ENCODE peak calls at places on chromosome 20, in nine cellular contexts. One of them, this sample, is unnamed.

GRCh38 chr20:45781391-45781931 is 10.2 kb downstream of the WFDC3 start:
- DNase-seq in H9: no peak
- DNase-seq in K562: no peak
- DNase-seq in pancreas: peak; percentile 42
- DNase-seq in IMR-90: peak; percentile 95
- DNase-seq in uterus: no peak
- DNase-seq in A549: no peak
- DNase-seq in left ventricle myocardium inferior: no peak
- DNase-seq in HCT116: peak; percentile 92
- DNase-seq in this sample: no peak

GRCh38 chr20:58182521-58183140 is 45.8 kb downstream of the ANKRD60 start:
- DNase-seq in pancreas: no peak
- DNase-seq in uterus: no peak
- DNase-seq in IMR-90: no peak
- DNase-seq in H9: no peak
- DNase-seq in K562: no peak
- DNase-seq in A549: no peak
- DNase-seq in left ventricle myocardium inferior: no peak
- DNase-seq in HCT116: no peak
- DNase-seq in this sample: no peak

GRCh38 chr20:48189177-48189576 is 403.9 kb upstream of the SULF2 start:
- DNase-seq in H9: peak; percentile 49
- DNase-seq in IMR-90: no peak
- DNase-seq in uterus: no peak
- DNase-seq in A549: peak; percentile 28
- DNase-seq in left ventricle myocardium inferior: no peak
- DNase-seq in HCT116: peak; percentile 12
- DNase-seq in K562: no peak
- DNase-seq in pancreas: no peak
- DNase-seq in this sample: peak; percentile 34

GRCh38 chr20:33897313-33897912 is 86.3 kb downstream of the CHMP4B start:
- DNase-seq in HCT116: peak; percentile 26
- DNase-seq in IMR-90: no peak
- DNase-seq in uterus: no peak
- DNase-seq in K562: peak; percentile 17
- DNase-seq in left ventricle myocardium inferior: no peak
- DNase-seq in pancreas: no peak
- DNase-seq in A549: no peak
- DNase-seq in H9: no peak
- DNase-seq in this sample: no peak

GRCh38 chr20:41110930-41111577 is 26.3 kb upstream of the PLCG1 start:
- DNase-seq in HCT116: no peak
- DNase-seq in H9: no peak
- DNase-seq in left ventricle myocardium inferior: no peak
- DNase-seq in pancreas: no peak
- DNase-seq in A549: no peak
- DNase-seq in K562: no peak
- DNase-seq in uterus: no peak
- DNase-seq in IMR-90: no peak
- DNase-seq in this sample: no peak

GRCh38 chr20:9981834-9982233 is 53.0 kb upstream of the ANKEF1 start:
- DNase-seq in pancreas: no peak
- DNase-seq in IMR-90: no peak
- DNase-seq in left ventricle myocardium inferior: no peak
- DNase-seq in uterus: no peak
- DNase-seq in K562: no peak
- DNase-seq in HCT116: no peak
- DNase-seq in H9: no peak
- DNase-seq in A549: no peak
- DNase-seq in this sample: no peak

GRCh38 chr20:2643708-2644107 is 8.7 kb upstream of the NOP56 start:
- DNase-seq in K562: no peak
- DNase-seq in pancreas: no peak
- DNase-seq in H9: no peak
- DNase-seq in A549: no peak
- DNase-seq in left ventricle myocardium inferior: no peak
- DNase-seq in IMR-90: no peak
- DNase-seq in HCT116: no peak
- DNase-seq in uterus: no peak
- DNase-seq in this sample: no peak

GRCh38 chr20:62523473-62524203 is 47.8 kb upstream of the GATA5 start:
- DNase-seq in IMR-90: no peak
- DNase-seq in pancreas: no peak
- DNase-seq in K562: peak; percentile 99
- DNase-seq in left ventricle myocardium inferior: no peak
- DNase-seq in A549: no peak
- DNase-seq in uterus: no peak
- DNase-seq in HCT116: peak; percentile 49
- DNase-seq in H9: peak; percentile 80
- DNase-seq in this sample: no peak

GRCh38 chr20:34743039-34743438 is 38.9 kb downstream of the TP53INP2 start:
- DNase-seq in left ventricle myocardium inferior: no peak
- DNase-seq in HCT116: no peak
- DNase-seq in IMR-90: no peak
- DNase-seq in A549: no peak
- DNase-seq in pancreas: no peak
- DNase-seq in K562: no peak
- DNase-seq in uterus: no peak
- DNase-seq in H9: no peak
- DNase-seq in this sample: no peak

GRCh38 chr20:641516-641913 is 11.5 kb downstream of the SRXN1 start:
- DNase-seq in pancreas: no peak
- DNase-seq in H9: peak; percentile 77
- DNase-seq in IMR-90: no peak
- DNase-seq in K562: peak; percentile 71
- DNase-seq in uterus: no peak
- DNase-seq in left ventricle myocardium inferior: no peak
- DNase-seq in A549: peak; percentile 86
- DNase-seq in HCT116: no peak
- DNase-seq in this sample: no peak

GRCh38 chr20:16975682-16976081 is 227.5 kb downstream of the OTOR start:
- DNase-seq in K562: no peak
- DNase-seq in uterus: no peak
- DNase-seq in HCT116: no peak
- DNase-seq in left ventricle myocardium inferior: no peak
- DNase-seq in H9: no peak
- DNase-seq in pancreas: no peak
- DNase-seq in IMR-90: no peak
- DNase-seq in A549: no peak
- DNase-seq in this sample: no peak

GRCh38 chr20:11807070-11807741 is 110.5 kb upstream of the BTBD3 start:
- DNase-seq in H9: no peak
- DNase-seq in uterus: no peak
- DNase-seq in IMR-90: peak; percentile 93
- DNase-seq in left ventricle myocardium inferior: no peak
- DNase-seq in A549: no peak
- DNase-seq in pancreas: no peak
- DNase-seq in HCT116: no peak
- DNase-seq in K562: no peak
- DNase-seq in this sample: no peak

GRCh38 chr20:57964011-57964862 is 254.4 kb upstream of the PMEPA1 start:
- DNase-seq in HCT116: no peak
- DNase-seq in pancreas: no peak
- DNase-seq in K562: no peak
- DNase-seq in IMR-90: no peak
- DNase-seq in A549: no peak
- DNase-seq in uterus: no peak
- DNase-seq in H9: no peak
- DNase-seq in left ventricle myocardium inferior: peak; percentile 38
- DNase-seq in this sample: no peak

GRCh38 chr20:31494131-31494530 is 19.0 kb downstream of the REM1 start:
- DNase-seq in uterus: peak; percentile 57
- DNase-seq in IMR-90: peak; percentile 41
- DNase-seq in A549: peak; percentile 43
- DNase-seq in left ventricle myocardium inferior: no peak
- DNase-seq in K562: peak; percentile 72
- DNase-seq in pancreas: no peak
- DNase-seq in H9: peak; percentile 73
- DNase-seq in HCT116: peak; percentile 77
- DNase-seq in this sample: no peak

GRCh38 chr20:542777-543368 is 717 bp downstream of the CSNK2A1 start:
- DNase-seq in pancreas: no peak
- DNase-seq in IMR-90: no peak
- DNase-seq in uterus: no peak
- DNase-seq in A549: peak; percentile 63
- DNase-seq in left ventricle myocardium inferior: no peak
- DNase-seq in K562: no peak
- DNase-seq in HCT116: no peak
- DNase-seq in H9: no peak
- DNase-seq in this sample: no peak

DNA sequence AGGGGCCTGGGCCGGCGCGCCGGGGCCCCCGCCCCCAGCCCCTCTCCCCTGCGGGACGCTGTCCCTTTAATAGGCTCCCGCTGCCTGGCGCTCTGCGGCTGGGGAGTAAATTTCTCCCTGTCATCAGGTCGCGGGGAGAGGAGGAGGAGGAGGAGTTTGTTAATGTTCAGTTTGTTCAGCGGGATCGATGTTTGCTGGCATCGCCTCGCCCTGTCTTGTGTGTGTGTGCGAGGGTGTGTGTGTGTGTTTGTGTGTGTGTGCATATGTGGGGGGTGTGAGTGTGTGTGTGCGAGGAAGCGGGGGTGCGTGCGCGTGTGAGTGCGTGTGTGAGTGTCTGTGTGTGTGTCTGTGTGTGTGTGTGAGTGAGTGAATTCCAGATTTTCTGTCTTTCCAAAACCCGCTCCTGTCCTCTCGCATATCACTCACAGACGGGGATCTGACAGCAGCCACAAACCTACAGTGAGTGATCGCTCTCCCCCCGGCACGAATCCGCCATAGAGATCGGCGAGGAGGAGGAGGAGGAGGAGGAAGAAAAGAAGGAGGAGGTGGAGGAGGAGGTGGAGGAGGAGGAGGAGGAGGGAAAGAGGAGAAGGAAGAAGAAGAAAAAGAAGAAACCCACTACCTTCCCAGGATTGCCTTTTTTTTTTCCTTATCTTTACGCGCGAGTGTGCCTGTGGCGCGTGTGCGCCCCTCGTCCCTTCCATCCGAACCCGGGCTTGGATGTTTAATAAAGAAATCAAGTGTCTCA is at the start of gene TSHZ2:
- DNase-seq in HCT116: no peak
- DNase-seq in H9: peak; percentile 52
- DNase-seq in uterus: peak; percentile 50
- DNase-seq in A549: no peak
- DNase-seq in IMR-90: peak; percentile 1
- DNase-seq in K562: no peak
- DNase-seq in pancreas: peak; percentile 56
- DNase-seq in left ventricle myocardium inferior: peak; percentile 26
- DNase-seq in this sample: peak; percentile 16
- H3K9me3 ChIP-seq in HCT116: peaks cover 6% of the 10 kb centered on the region
- H3K9me3 ChIP-seq in H9: no peaks in the 10 kb centered on the region
- H3K9me3 ChIP-seq in uterus: no peaks in the 10 kb centered on the region
- H3K9me3 ChIP-seq in A549: no peaks in the 10 kb centered on the region
- H3K9me3 ChIP-seq in IMR-90: no peaks in the 10 kb centered on the region
- H3K9me3 ChIP-seq in K562: no peaks in the 10 kb centered on the region
- H3K9me3 ChIP-seq in pancreas: no peaks in the 10 kb centered on the region
- H3K9me3 ChIP-seq in left ventricle myocardium inferior: no peaks in the 10 kb centered on the region
- H3K9me3 ChIP-seq in this sample: no peaks in the 10 kb centered on the region

GRCh38 chr20:59746155-59746554 is 141.8 kb downstream of the PHACTR3 start:
- DNase-seq in IMR-90: no peak
- DNase-seq in HCT116: no peak
- DNase-seq in H9: no peak
- DNase-seq in A549: no peak
- DNase-seq in left ventricle myocardium inferior: no peak
- DNase-seq in pancreas: no peak
- DNase-seq in uterus: no peak
- DNase-seq in K562: no peak
- DNase-seq in this sample: no peak
- H3K9me3 ChIP-seq in IMR-90: peaks cover 27% of the 10 kb centered on the region
- H3K9me3 ChIP-seq in HCT116: no peaks in the 10 kb centered on the region
- H3K9me3 ChIP-seq in H9: no peaks in the 10 kb centered on the region
- H3K9me3 ChIP-seq in A549: no peaks in the 10 kb centered on the region
- H3K9me3 ChIP-seq in left ventricle myocardium inferior: no peaks in the 10 kb centered on the region
- H3K9me3 ChIP-seq in pancreas: no peaks in the 10 kb centered on the region
- H3K9me3 ChIP-seq in uterus: no peaks in the 10 kb centered on the region
- H3K9me3 ChIP-seq in K562: no peaks in the 10 kb centered on the region
- H3K9me3 ChIP-seq in this sample: no peaks in the 10 kb centered on the region

GRCh38 chr20:32839227-32839981 is 19.3 kb upstream of the EFCAB8 start:
- DNase-seq in left ventricle myocardium inferior: no peak
- DNase-seq in A549: no peak
- DNase-seq in pancreas: no peak
- DNase-seq in H9: no peak
- DNase-seq in HCT116: no peak
- DNase-seq in K562: no peak
- DNase-seq in uterus: no peak
- DNase-seq in IMR-90: no peak
- DNase-seq in this sample: no peak

GRCh38 chr20:32841632-32842031 is 17.1 kb upstream of the EFCAB8 start:
- DNase-seq in A549: no peak
- DNase-seq in pancreas: no peak
- DNase-seq in HCT116: no peak
- DNase-seq in H9: no peak
- DNase-seq in K562: no peak
- DNase-seq in uterus: no peak
- DNase-seq in left ventricle myocardium inferior: no peak
- DNase-seq in IMR-90: no peak
- DNase-seq in this sample: no peak

GRCh38 chr20:32839982-32840285 is 18.8 kb upstream of the EFCAB8 start:
- DNase-seq in H9: no peak
- DNase-seq in pancreas: no peak
- DNase-seq in K562: no peak
- DNase-seq in A549: no peak
- DNase-seq in HCT116: no peak
- DNase-seq in uterus: no peak
- DNase-seq in left ventricle myocardium inferior: no peak
- DNase-seq in IMR-90: no peak
- DNase-seq in this sample: no peak

GRCh38 chr20:32842688-32843524 is 15.8 kb upstream of the EFCAB8 start:
- DNase-seq in left ventricle myocardium inferior: no peak
- DNase-seq in A549: no peak
- DNase-seq in H9: no peak
- DNase-seq in uterus: no peak
- DNase-seq in pancreas: no peak
- DNase-seq in IMR-90: no peak
- DNase-seq in K562: no peak
- DNase-seq in HCT116: no peak
- DNase-seq in this sample: no peak

DNA sequence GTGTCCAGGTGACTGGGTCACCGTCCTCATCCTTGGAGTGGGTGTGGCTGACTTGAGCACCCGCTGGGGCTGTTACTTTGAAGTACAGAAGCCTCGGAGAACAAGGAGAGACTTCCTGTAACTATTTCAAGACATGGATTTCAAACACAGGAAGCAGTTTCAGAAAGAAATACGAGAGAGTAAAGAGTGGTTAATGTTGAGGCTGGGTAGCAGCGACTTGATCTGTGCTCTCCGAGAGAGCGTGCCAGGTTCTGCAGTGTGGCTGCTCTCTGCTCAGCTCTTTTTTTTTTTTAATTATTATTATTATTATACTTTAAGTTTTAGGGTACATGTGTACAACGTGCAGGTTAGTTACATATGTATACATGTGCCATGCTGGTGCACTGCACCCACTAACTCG is 17.5 kb upstream of the EFCAB8 start:
- DNase-seq in H9: no peak
- DNase-seq in IMR-90: no peak
- DNase-seq in K562: no peak
- DNase-seq in pancreas: no peak
- DNase-seq in HCT116: no peak
- DNase-seq in uterus: no peak
- DNase-seq in left ventricle myocardium inferior: no peak
- DNase-seq in A549: no peak
- DNase-seq in this sample: no peak
- H3K9me3 ChIP-seq in H9: no peaks in the 10 kb centered on the region
- H3K9me3 ChIP-seq in IMR-90: no peaks in the 10 kb centered on the region
- H3K9me3 ChIP-seq in K562: no peaks in the 10 kb centered on the region
- H3K9me3 ChIP-seq in pancreas: no peaks in the 10 kb centered on the region
- H3K9me3 ChIP-seq in HCT116: no peaks in the 10 kb centered on the region
- H3K9me3 ChIP-seq in uterus: no peaks in the 10 kb centered on the region
- H3K9me3 ChIP-seq in left ventricle myocardium inferior: no peaks in the 10 kb centered on the region
- H3K9me3 ChIP-seq in A549: no peaks in the 10 kb centered on the region
- H3K9me3 ChIP-seq in this sample: no peaks in the 10 kb centered on the region

GRCh38 chr20:49285233-49285668 is 7.4 kb upstream of the ZNFX1 start:
- DNase-seq in left ventricle myocardium inferior: no peak
- DNase-seq in HCT116: no peak
- DNase-seq in pancreas: no peak
- DNase-seq in H9: no peak
- DNase-seq in A549: no peak
- DNase-seq in K562: no peak
- DNase-seq in IMR-90: no peak
- DNase-seq in uterus: no peak
- DNase-seq in this sample: no peak
- H3K9me3 ChIP-seq in left ventricle myocardium inferior: peaks cover 70% of the 10 kb centered on the region
- H3K9me3 ChIP-seq in HCT116: no peaks in the 10 kb centered on the region
- H3K9me3 ChIP-seq in pancreas: no peaks in the 10 kb centered on the region
- H3K9me3 ChIP-seq in H9: no peaks in the 10 kb centered on the region
- H3K9me3 ChIP-seq in A549: peaks cover 9% of the 10 kb centered on the region
- H3K9me3 ChIP-seq in K562: peaks cover 2% of the 10 kb centered on the region
- H3K9me3 ChIP-seq in IMR-90: peaks cover 27% of the 10 kb centered on the region
- H3K9me3 ChIP-seq in uterus: peaks cover 21% of the 10 kb centered on the region
- H3K9me3 ChIP-seq in this sample: no peaks in the 10 kb centered on the region